ENCODE peak calls at places on chromosomes 11 and 22, in ten cellular contexts. S, F, X, N, V, U, R, C, D and Y are unnamed samples.

GRCh38 chr22:17164392-17165024 is 5.4 kb upstream of the HDHD5 start:
- DNase-seq in S (no peak), F (no peak), X (no peak), N (no peak), V (no peak), U (no peak), R (peak; percentile 21), C (no peak), D (peak; percentile 37), Y (no peak)

GRCh38 chr11:82557274-82557673 is 176.4 kb downstream of the FAM181B start:
- DNase-seq in S (peak; percentile 28), F (no peak), X (no peak), N (no peak), V (peak; percentile 63), U (peak; percentile 23), R (no peak), C (peak; percentile 30), D (no peak), Y (no peak)

GRCh38 chr11:34192481-34193401 is 87.3 kb downstream of the NAT10 start:
- DNase-seq in S (peak; percentile 28), F (no peak), X (no peak), N (peak; percentile 68), V (peak; percentile 86), U (no peak), R (peak; percentile 78), C (peak; percentile 57), D (peak; percentile 69), Y (peak; percentile 45)

GRCh38 chr22:31192513-31192912 is 19.6 kb upstream of the LIMK2 start:
- DNase-seq in S (no peak), F (no peak), X (no peak), N (no peak), V (no peak), U (no peak), R (no peak), C (no peak), D (no peak), Y (no peak)

GRCh38 chr11:89625171-89625570 is 84.9 kb upstream of the TRIM77 start:
- DNase-seq in S (no peak), F (no peak), X (no peak), N (no peak), V (no peak), U (no peak), R (no peak), C (no peak), D (no peak), Y (no peak)

GRCh38 chr22:40270031-40270430 is 76.3 kb upstream of the ADSL start:
- DNase-seq in S (no peak), F (no peak), X (no peak), N (no peak), V (no peak), U (no peak), R (no peak), C (no peak), D (no peak), Y (no peak)

GRCh38 chr11:10481567-10482349 is 26.7 kb downstream of the AMPD3 start:
- DNase-seq in S (no peak), F (no peak), X (no peak), N (no peak), V (no peak), U (no peak), R (no peak), C (no peak), D (no peak), Y (no peak)

GRCh38 chr11:1152316-1153104 is 5.2 kb upstream of the MUC5AC start:
- DNase-seq in S (no peak), F (no peak), X (no peak), N (peak; percentile 7), V (no peak), U (no peak), R (peak; percentile 63), C (no peak), D (peak; percentile 16), Y (peak; percentile 72)

GRCh38 chr22:22855617-22856308 is 31.9 kb upstream of the IGLL5 start:
- DNase-seq in S (peak; percentile 48), F (peak; percentile 86), X (peak; percentile 73), N (no peak), V (no peak), U (no peak), R (no peak), C (no peak), D (peak; percentile 68), Y (no peak)

GRCh38 chr22:46908641-46909107 is 146.2 kb downstream of the TBC1D22A start:
- DNase-seq in S (no peak), F (no peak), X (peak; percentile 45), N (no peak), V (no peak), U (no peak), R (no peak), C (no peak), D (no peak), Y (no peak)

GRCh38 chr11:36868380-36868779 is 270.3 kb upstream of the RAG2 start:
- DNase-seq in S (no peak), F (no peak), X (no peak), N (no peak), V (no peak), U (no peak), R (no peak), C (no peak), D (no peak), Y (no peak)

GRCh38 chr11:27864046-27865025 is 164.1 kb upstream of the BDNF start:
- DNase-seq in S (peak; percentile 65), F (no peak), X (no peak), N (no peak), V (no peak), U (no peak), R (no peak), C (no peak), D (no peak), Y (no peak)

GRCh38 chr11:8006349-8006977 is 19.3 kb downstream of the EIF3F start:
- DNase-seq in S (peak; percentile 54), F (peak; percentile 82), X (peak; percentile 77), N (peak; percentile 61), V (peak; percentile 74), U (peak; percentile 7), R (peak; percentile 71), C (peak; percentile 73), D (peak; percentile 77), Y (peak; percentile 46)

GRCh38 chr11:122681070-122681469 is 25.5 kb downstream of the UBASH3B start:
- DNase-seq in S (no peak), F (no peak), X (no peak), N (no peak), V (no peak), U (no peak), R (no peak), C (no peak), D (no peak), Y (no peak)

DNA sequence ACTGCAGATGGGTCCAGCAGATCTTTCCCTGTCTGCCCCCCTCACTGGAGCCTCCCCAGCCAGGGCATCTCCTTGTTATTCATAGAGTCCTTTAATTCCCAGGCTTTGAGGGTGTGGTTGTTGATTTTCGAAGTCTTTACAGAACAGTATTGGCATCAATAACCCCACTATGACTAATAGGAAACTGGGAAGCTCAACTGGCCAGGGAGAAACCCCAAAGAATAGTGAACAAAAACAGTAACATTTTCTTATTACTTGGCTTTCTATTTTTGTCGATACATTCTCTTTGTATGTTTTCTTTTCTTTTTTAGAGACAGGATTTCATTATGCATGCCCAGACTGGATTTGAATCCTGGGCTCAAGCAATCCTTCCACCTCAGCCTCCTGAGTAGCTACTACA is 57.9 kb downstream of the NF2 start:
- DNase-seq in S (no peak), F (no peak), X (no peak), N (no peak), V (no peak), U (no peak), R (no peak), C (no peak), D (no peak), Y (no peak)
- TF ChIP-seq EP300 in S (no peak), F (no peak), X (no peak), N (no peak), V (no peak), U (no peak), R (no peak), C (no peak), D (no peak), Y (no peak)

GRCh38 chr11:95345243-95345642 is 114.2 kb upstream of the SESN3 start:
- DNase-seq in S (no peak), F (no peak), X (no peak), N (no peak), V (no peak), U (no peak), R (no peak), C (no peak), D (no peak), Y (no peak)

GRCh38 chr11:95341246-95341645 is 110.2 kb upstream of the SESN3 start:
- DNase-seq in S (no peak), F (peak; percentile 50), X (no peak), N (no peak), V (no peak), U (no peak), R (no peak), C (no peak), D (no peak), Y (no peak)

GRCh38 chr11:95349345-95349942 is 118.4 kb upstream of the SESN3 start:
- DNase-seq in S (no peak), F (no peak), X (no peak), N (no peak), V (no peak), U (no peak), R (no peak), C (no peak), D (no peak), Y (no peak)

GRCh38 chr11:95346207-95346718 is 115.3 kb upstream of the SESN3 start:
- DNase-seq in S (no peak), F (no peak), X (no peak), N (no peak), V (no peak), U (no peak), R (no peak), C (no peak), D (no peak), Y (no peak)

DNA sequence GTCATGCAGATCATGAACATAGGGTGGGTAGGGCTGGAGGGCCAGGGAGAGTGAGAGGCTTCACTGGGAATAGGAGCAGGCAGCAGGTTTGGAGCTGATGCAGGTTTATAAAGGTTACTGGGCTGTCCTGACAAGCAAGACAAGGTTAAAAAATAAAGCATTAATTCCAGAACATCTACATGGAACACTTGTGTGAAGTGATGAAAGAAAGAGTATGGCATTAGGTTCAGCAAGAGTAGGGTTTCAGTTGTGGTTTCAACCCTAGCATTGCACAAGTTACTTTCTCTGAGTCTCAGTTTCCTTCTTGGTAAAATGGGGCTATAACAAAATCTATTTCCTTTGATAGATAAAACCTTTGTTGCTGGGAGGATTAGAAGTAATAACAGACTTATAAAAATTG is 114.6 kb upstream of the SESN3 start:
- DNase-seq in S (no peak), F (no peak), X (no peak), N (no peak), V (no peak), U (no peak), R (no peak), C (no peak), D (no peak), Y (no peak)
- TF ChIP-seq EP300 in S (no peak), F (no peak), X (no peak), N (no peak), V (no peak), U (no peak), R (no peak), C (no peak), D (no peak), Y (no peak)

GRCh38 chr22:39215430-39216142 is 29.2 kb downstream of the PDGFB start:
- DNase-seq in S (no peak), F (no peak), X (peak; percentile 67), N (no peak), V (peak; percentile 29), U (no peak), R (peak; percentile 36), C (no peak), D (no peak), Y (no peak)
- TF ChIP-seq EP300 in S (no peak), F (no peak), X (no peak), N (no peak), V (no peak), U (no peak), R (no peak), C (no peak), D (no peak), Y (no peak)

GRCh38 chr11:120547301-120547700 is 35.8 kb downstream of the GRIK4 start:
- DNase-seq in S (no peak), F (no peak), X (no peak), N (no peak), V (no peak), U (no peak), R (no peak), C (no peak), D (no peak), Y (no peak)
- TF ChIP-seq EP300 in S (no peak), F (no peak), X (no peak), N (no peak), V (no peak), U (no peak), R (no peak), C (no peak), D (no peak), Y (no peak)